ENCODE peak calls at places on chromosome 12, in six cellular contexts. U is HCT116, B is IMR-90, K is H1, J is endothelial cell of umbilical vein, N is GM23338. O is an unnamed sample. For H3K36me3, the result is how much of the 10 kb centered on the place peaks cover.

GRCh38 chr12:122354958-122355641 is 67.4 kb downstream of the CLIP1 start:
- DNase-seq in U (no peak), B (no peak), K (no peak), J (no peak), N (no peak), O (no peak)

GRCh38 chr12:95548539-95549391 is 2.5 kb downstream of the USP44 start:
- DNase-seq in U (no peak), B (peak), K (peak), J (peak), N (peak), O (peak)

GRCh38 chr12:75269209-75269608 is 59.6 kb upstream of the KCNC2 start:
- DNase-seq in U (no peak), B (no peak), K (no peak), J (no peak), N (no peak), O (no peak)

GRCh38 chr12:60333461-60333860 is 737.6 kb downstream of the SLC16A7 start:
- DNase-seq in U (no peak), B (peak), K (no peak), J (peak), N (no peak), O (no peak)

GRCh38 chr12:52879394-52880351 is 25.2 kb downstream of the KRT8 start:
- DNase-seq in U (peak), B (peak), K (peak), J (peak), N (peak), O (peak)

GRCh38 chr12:19575307-19576243 is 136.3 kb downstream of the AEBP2 start:
- DNase-seq in U (peak), B (peak), K (no peak), J (peak), N (no peak), O (no peak)

GRCh38 chr12:44812062-44812461 is 64.1 kb downstream of the NELL2 start:
- DNase-seq in U (peak), B (no peak), K (no peak), J (no peak), N (peak), O (peak)

GRCh38 chr12:116614194-116614885 is 55.2 kb downstream of the MAP1LC3B2 start:
- DNase-seq in U (no peak), B (peak), K (no peak), J (no peak), N (no peak), O (no peak)

GRCh38 chr12:25518512-25518911 is 34.6 kb downstream of the LMNTD1 start:
- DNase-seq in U (no peak), B (peak), K (no peak), J (no peak), N (no peak), O (no peak)

GRCh38 chr12:111085100-111085499 is 164.7 kb upstream of the MYL2 start:
- DNase-seq in U (no peak), B (no peak), K (no peak), J (no peak), N (peak), O (no peak)

GRCh38 chr12:67728296-67728666 is 79.7 kb downstream of the DYRK2 start:
- DNase-seq in U (no peak), B (no peak), K (no peak), J (no peak), N (no peak), O (no peak)

GRCh38 chr12:111434680-111435338 is 29.1 kb downstream of the SH2B3 start:
- DNase-seq in U (no peak), B (peak), K (no peak), J (peak), N (peak), O (peak)

GRCh38 chr12:89544730-89545184 is 18.9 kb upstream of the POC1B start:
- DNase-seq in U (no peak), B (no peak), K (no peak), J (peak), N (peak), O (no peak)

DNA sequence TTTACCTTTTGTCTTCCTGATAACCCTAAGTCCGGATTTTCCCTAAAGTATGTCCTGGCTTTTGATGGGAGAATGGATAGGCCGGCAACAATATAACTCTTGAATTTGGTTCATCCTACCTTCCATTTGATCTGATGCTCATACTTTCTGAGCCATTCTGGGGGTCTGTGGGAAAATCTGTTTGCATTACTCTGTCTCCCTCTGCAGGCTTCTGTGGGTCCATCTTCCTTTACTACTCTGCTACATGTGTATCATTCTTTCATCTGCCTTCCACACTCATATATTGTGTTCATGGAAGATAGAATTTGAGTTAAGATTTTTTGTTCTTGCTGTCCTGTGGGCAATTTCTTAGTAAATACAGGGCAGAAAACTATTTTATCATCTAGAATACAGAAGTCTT is 101.5 kb downstream of the NAV3 start:
- DNase-seq in U (no peak), B (no peak), K (no peak), J (no peak), N (peak), O (peak)
- TF ChIP-seq CTCF in U (peak), B (no peak), K (no peak), J (no peak), N (peak), O (peak)

GRCh38 chr12:4030938-4031702 is 157.9 kb upstream of the PARP11 start:
- DNase-seq in U (peak), B (peak), K (peak), J (peak), N (peak), O (no peak)
- H3K4me2 ChIP-seq in U (peak), B (peak), K (peak), J (peak), N (peak), O (no peak)

DNA sequence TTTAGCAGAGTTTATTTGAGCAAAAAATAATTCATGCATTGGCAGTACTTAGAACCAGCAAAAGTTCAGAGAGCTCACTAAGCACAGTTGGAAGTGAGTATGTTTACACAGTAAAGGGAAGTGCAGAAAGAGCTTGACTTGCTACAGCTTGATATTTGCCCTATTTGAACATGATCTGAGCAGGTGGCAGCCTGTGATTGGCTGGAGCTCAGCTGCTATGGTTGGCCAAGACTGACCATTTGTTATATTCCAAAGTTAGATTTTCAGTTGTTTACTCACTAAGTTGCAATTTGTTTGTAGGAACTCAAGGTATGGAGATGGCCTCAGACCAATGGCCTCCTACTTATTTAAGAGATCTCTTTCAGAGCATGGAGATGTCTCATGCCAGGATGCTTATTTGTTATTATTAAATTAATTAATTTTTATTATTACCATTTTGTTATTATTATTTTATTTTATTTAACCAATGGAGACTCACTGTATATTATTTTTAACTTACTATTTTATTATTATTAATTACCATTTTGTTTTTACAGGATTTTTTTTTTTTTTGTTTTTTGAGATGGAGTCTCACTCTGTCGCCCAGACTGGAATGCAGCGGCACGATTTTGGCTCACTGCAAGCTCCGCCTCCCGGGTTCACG is 49.0 kb downstream of the ATP23 start:
- DNase-seq in U (no peak), B (no peak), K (no peak), J (no peak), N (no peak), O (no peak)
- H3K36me3 ChIP-seq in U (under half), B (under half), K (under half), J (under half), N (under half), O (under half)

DNA sequence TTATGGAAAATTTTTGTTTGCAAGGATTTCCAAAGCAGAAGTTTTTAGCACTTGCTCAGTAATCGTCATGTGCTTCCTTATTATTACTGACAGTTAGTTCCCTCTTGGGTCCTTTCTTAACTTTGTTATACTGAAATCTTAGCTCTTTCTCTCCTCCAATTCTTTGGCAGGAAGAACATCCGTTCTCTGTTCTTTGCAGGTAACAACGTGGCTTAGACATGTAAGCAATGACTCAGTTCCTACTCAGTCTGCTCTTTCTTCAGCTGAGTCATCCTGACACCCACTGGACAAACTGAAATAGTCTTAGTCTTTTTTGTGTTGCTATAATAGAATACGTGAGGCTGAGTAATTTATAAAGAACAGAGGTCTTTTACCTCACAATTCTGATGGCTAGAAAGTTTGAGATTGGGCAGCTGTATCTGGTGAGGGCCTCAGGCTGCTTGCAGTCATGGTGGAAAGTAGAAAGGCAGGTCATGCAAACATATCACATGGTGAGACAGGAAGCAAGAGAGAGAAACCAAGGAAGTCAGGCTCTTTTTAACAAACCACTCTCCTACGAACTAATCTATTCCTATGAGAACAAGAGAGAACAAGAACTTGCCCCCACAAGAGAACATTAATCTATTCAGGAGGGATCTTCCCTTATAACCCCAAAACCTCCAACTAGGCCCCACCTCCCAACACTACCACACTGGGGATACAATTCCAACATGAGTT is 49.2 kb downstream of the TESPA1 start:
- DNase-seq in U (peak), B (peak), K (no peak), J (peak), N (no peak), O (peak)
- TF ChIP-seq CTCF in U (no peak), B (no peak), K (no peak), J (no peak), N (peak), O (peak)

DNA sequence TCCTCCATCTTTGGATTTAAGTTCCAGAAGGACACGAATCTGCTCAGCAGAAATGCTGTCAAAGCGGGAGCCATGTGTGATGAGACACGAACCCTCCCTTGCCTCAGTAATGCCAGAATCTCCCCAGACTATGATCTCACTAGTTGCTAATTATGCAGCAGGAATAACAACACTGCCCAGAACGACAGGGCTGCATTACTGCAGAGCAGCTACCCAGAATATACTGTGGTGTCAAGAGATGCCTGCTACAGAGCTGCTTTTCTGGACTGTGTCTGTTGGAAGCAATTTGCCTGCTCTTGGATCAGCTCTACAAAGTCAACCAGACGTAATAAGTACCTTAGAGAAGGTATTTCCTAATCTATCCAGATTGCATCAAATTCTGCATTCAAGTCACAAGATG is 5.5 kb downstream of the CSRNP2 start:
- DNase-seq in U (no peak), B (peak), K (no peak), J (no peak), N (no peak), O (peak)
- H3K4me2 ChIP-seq in U (no peak), B (no peak), K (no peak), J (no peak), N (no peak), O (peak)

O was measured in OCI-LY7.